ENCODE peak calls at places on chromosome 1, in ten cellular contexts. L, F, H, P, N, R, K, A, T and J are unnamed samples.

GRCh38 chr1:94236630-94237290 is 624 bp downstream of the ARHGAP29 start:
- DNase-seq in R (no peak), N (peak), A (no peak), H (no peak), F (peak), P (peak), L (peak), K (peak), T (no peak), J (peak)

GRCh38 chr1:209769956-209770355 is 14.1 kb downstream of the TRAF3IP3 start:
- DNase-seq in L (peak), H (no peak), A (no peak), P (no peak), K (no peak), R (peak), F (no peak), T (no peak), N (no peak), J (peak)

GRCh38 chr1:198935371-198935921 is 296.6 kb downstream of the PTPRC start:
- DNase-seq in N (peak), K (peak), A (peak), F (peak), R (peak), P (peak), H (no peak), T (peak), L (peak), J (peak)

GRCh38 chr1:84297546-84298244 is 3.8 kb upstream of the SAMD13 start:
- DNase-seq in H (no peak), F (no peak), P (no peak), L (no peak), R (no peak), T (no peak), A (no peak), K (no peak), N (no peak), J (no peak)

GRCh38 chr1:81703352-81703735 is 97.4 kb upstream of the ADGRL2 start:
- DNase-seq in P (no peak), H (no peak), K (no peak), R (peak), T (no peak), A (no peak), L (peak), N (no peak), F (no peak), J (peak)

GRCh38 chr1:213067366-213067765 is 16.3 kb downstream of the RPS6KC1 start:
- DNase-seq in T (no peak), L (no peak), R (no peak), F (no peak), H (no peak), N (no peak), P (no peak), K (no peak), A (no peak), J (peak)

GRCh38 chr1:225493591-225494246 is 65.9 kb upstream of the LBR start:
- DNase-seq in R (no peak), A (no peak), L (no peak), H (no peak), T (no peak), F (no peak), K (no peak), N (no peak), P (no peak), J (no peak)

GRCh38 chr1:226608699-226609505 is 60.3 kb downstream of the STUM start:
- DNase-seq in A (no peak), T (peak), L (peak), P (peak), N (peak), K (peak), F (peak), R (peak), H (no peak), J (peak)

GRCh38 chr1:64861611-64862010 is 104.7 kb downstream of the JAK1 start:
- DNase-seq in K (peak), F (no peak), H (no peak), P (peak), N (no peak), L (peak), A (no peak), R (no peak), T (peak), J (peak)

GRCh38 chr1:223473576-223474344 is 80.5 kb downstream of the CCDC185 start:
- DNase-seq in F (no peak), P (no peak), K (no peak), A (no peak), H (no peak), N (no peak), R (no peak), T (no peak), L (no peak), J (no peak)

GRCh38 chr1:237045278-237046016 is 3.5 kb downstream of the RYR2 start:
- DNase-seq in K (no peak), T (no peak), R (no peak), F (no peak), H (no peak), A (no peak), P (peak), N (no peak), L (no peak), J (no peak)

GRCh38 chr1:110440877-110441276 is 10.1 kb upstream of the PROK1 start:
- DNase-seq in N (no peak), F (peak), T (peak), L (no peak), R (no peak), H (no peak), P (no peak), K (no peak), A (peak), J (peak)

GRCh38 chr1:246647113-246647512 is 77.1 kb upstream of the SCCPDH start:
- DNase-seq in L (peak), K (no peak), P (peak), T (peak), N (peak), A (no peak), F (peak), H (no peak), R (no peak), J (peak)

GRCh38 chr1:18263547-18264130 is 156.0 kb downstream of the IGSF21 start:
- DNase-seq in A (no peak), H (no peak), T (no peak), L (no peak), P (no peak), K (no peak), R (no peak), F (no peak), N (no peak), J (no peak)

GRCh38 chr1:39671433-39671792 is 494 bp downstream of the NT5C1A start:
- DNase-seq in T (peak), F (peak), K (no peak), H (no peak), L (no peak), P (peak), R (no peak), N (no peak), A (no peak), J (no peak)

GRCh38 chr1:156471496-156472490 is 28.8 kb downstream of the MEF2D start:
- DNase-seq in K (peak), N (peak), F (peak), H (no peak), T (peak), R (no peak), P (no peak), L (no peak), A (no peak), J (peak)

GRCh38 chr1:157073944-157074685 is 25.5 kb downstream of the ETV3L start:
- DNase-seq in P (peak), A (peak), N (peak), H (peak), K (peak), L (peak), R (peak), F (peak), T (peak), J (peak)

GRCh38 chr1:161092621-161093028 is 3.3 kb upstream of the NECTIN4 start:
- DNase-seq in F (no peak), T (no peak), H (no peak), A (no peak), P (no peak), K (no peak), R (no peak), N (no peak), L (no peak), J (no peak)

GRCh38 chr1:110768595-110768994 is 93.9 kb upstream of the KCNA3 start:
- DNase-seq in A (no peak), H (no peak), F (no peak), N (no peak), R (no peak), L (no peak), P (no peak), T (no peak), K (no peak), J (no peak)

GRCh38 chr1:221778125-221778524 is 36.2 kb upstream of the DUSP10 start:
- DNase-seq in N (no peak), L (no peak), T (no peak), P (no peak), A (no peak), F (no peak), K (no peak), H (no peak), R (no peak), J (no peak)

GRCh38 chr1:211472724-211473123 is 19.2 kb downstream of the RD3 start:
- DNase-seq in R (no peak), P (no peak), H (no peak), N (no peak), L (no peak), F (no peak), A (no peak), K (no peak), T (no peak), J (no peak)

GRCh38 chr1:208026880-208027438 is 116.0 kb upstream of the CD34 start:
- DNase-seq in F (no peak), R (no peak), P (no peak), H (no peak), K (no peak), N (no peak), A (no peak), L (no peak), T (no peak), J (no peak)

GRCh38 chr1:192581131-192581927 is 5.8 kb downstream of the RGS1 start:
- DNase-seq in P (no peak), K (no peak), L (no peak), A (no peak), R (no peak), F (no peak), T (no peak), N (no peak), H (no peak), J (no peak)

GRCh38 chr1:192580351-192580962 is 4.9 kb downstream of the RGS1 start:
- DNase-seq in T (no peak), N (no peak), P (peak), H (no peak), F (no peak), A (peak), K (no peak), L (peak), R (peak), J (peak)

GRCh38 chr1:192578144-192578909 is 2.8 kb downstream of the RGS1 start:
- DNase-seq in R (no peak), H (no peak), P (no peak), F (no peak), N (no peak), T (no peak), L (no peak), K (no peak), A (no peak), J (no peak)

GRCh38 chr1:192577145-192578140 is 1.9 kb downstream of the RGS1 start:
- DNase-seq in A (no peak), N (no peak), F (no peak), K (no peak), P (no peak), H (no peak), R (no peak), T (no peak), L (no peak), J (no peak)

GRCh38 chr1:192579319-192579738 is 3.8 kb downstream of the RGS1 start:
- DNase-seq in F (no peak), H (no peak), T (no peak), R (no peak), L (peak), N (no peak), A (peak), K (no peak), P (no peak), J (peak)
- H3K4me3 ChIP-seq in F (no peak), H (peak), T (no peak), R (no peak), L (no peak), N (peak), A (no peak), K (no peak), P (no peak), J (no peak)

GRCh38 chr1:117631361-117631760 is 25.5 kb downstream of the TENT5C start:
- DNase-seq in L (no peak), P (peak), A (no peak), H (no peak), R (no peak), N (no peak), F (no peak), T (no peak), K (no peak), J (no peak)
- TF ChIP-seq CTCF in L (no peak), P (no peak), A (no peak), H (no peak), R (no peak), N (no peak), F (no peak), T (no peak), K (no peak), J (no peak)

GRCh38 chr1:8421721-8422120 is 103.8 kb downstream of the SLC45A1 start:
- DNase-seq in T (no peak), P (no peak), R (no peak), H (no peak), F (peak), N (peak), A (no peak), L (peak), K (no peak), J (peak)

GRCh38 chr1:8420318-8420717 is 102.4 kb downstream of the SLC45A1 start:
- DNase-seq in H (no peak), F (no peak), T (no peak), N (no peak), R (no peak), A (no peak), L (no peak), K (no peak), P (no peak), J (no peak)

GRCh38 chr1:8419172-8419571 is 101.3 kb downstream of the SLC45A1 start:
- DNase-seq in A (no peak), L (peak), R (no peak), K (no peak), F (no peak), H (no peak), N (no peak), T (no peak), P (no peak), J (peak)

GRCh38 chr1:8418301-8418700 is 100.4 kb downstream of the SLC45A1 start:
- DNase-seq in N (no peak), T (no peak), L (no peak), A (no peak), F (peak), R (no peak), H (no peak), P (no peak), K (no peak), J (no peak)

GRCh38 chr1:8419861-8420260 is 101.9 kb downstream of the SLC45A1 start:
- DNase-seq in F (peak), K (no peak), L (no peak), T (no peak), P (no peak), H (no peak), A (no peak), N (no peak), R (no peak), J (no peak)
- H3K4me3 ChIP-seq in F (peak), K (peak), L (no peak), T (no peak), P (no peak), H (peak), A (no peak), N (peak), R (no peak), J (no peak)

DNA sequence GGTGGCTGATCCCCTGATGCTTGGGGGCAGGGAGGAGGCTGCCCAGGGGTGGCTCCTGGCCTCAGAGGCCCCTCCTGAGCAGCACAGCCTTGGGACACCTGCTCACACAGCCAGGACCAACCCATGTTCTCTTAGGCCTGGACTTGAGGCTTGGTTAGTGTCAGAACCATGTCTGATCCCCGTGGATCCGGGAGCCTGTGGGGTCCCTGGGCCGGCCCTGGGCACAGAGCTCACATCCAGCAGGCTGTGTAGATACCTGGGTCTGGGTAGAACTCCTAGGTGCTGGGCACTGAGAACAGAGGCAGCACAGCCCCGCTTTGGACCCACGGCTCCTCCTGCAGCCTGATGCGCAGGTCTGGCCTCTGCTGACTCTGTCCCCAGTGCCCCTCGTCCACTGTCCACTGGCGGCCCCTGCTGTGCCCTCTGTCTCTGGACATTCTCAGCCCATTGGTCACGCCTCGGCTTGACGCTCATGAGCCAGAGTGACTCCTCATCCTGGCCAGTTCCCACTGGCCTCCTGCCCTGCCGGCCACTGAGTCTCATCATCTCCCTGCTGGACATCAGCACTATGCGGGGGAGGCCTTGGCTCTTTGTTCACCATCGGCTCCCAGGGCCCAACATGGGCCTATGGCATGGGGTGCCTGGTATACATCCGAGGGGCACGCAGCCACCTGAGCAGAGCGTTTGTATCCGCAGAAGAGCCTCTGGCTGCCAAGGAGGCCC is 70.2 kb downstream of the TRIM11 start:
- DNase-seq in A (no peak), H (no peak), R (no peak), F (peak), P (no peak), N (peak), T (no peak), K (no peak), L (no peak), J (peak)
- TF ChIP-seq CTCF in A (no peak), H (no peak), R (no peak), F (no peak), P (no peak), N (no peak), T (no peak), K (no peak), L (no peak), J (no peak)

DNA sequence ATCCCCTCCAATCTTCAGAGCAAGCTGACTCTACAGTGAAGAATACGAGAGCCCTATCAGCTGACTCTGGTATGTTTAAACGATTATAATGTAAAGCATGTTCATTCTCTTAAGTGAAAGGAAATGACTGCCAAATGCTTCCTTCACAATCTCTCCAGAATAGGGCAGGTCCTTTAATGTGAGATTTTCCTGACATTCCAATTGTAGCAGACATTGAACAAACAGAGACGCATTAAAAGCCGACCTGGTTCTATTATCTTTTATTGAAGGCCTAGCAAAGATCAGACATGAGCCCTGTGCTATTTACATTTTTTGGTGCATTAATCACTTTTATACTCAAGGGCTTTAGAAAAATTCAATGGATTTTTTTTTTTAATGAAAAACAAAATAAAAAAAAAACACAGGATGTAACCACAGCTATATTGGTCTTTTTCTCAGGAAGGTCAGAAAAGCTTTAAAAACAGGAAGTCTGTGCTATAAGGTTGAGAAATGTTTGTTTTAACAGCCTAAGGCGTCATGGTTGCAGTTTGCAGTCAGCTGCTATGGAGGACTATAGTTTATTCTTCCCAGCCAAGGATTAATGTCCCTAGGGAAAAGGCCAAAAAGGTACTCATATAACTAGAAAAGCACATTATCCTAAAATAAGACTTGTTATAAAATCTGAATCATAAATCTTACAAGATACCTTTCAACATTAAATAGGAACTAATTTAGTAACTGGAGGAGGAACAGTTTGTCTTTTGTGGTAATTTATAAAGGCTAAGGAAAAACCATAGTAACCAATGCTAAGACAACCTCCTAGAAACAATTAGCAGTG is 104.8 kb downstream of the RERE start:
- DNase-seq in N (no peak), L (peak), H (no peak), F (no peak), R (peak), P (peak), A (no peak), K (no peak), T (no peak), J (peak)
- H3K4me3 ChIP-seq in N (no peak), L (no peak), H (peak), F (no peak), R (no peak), P (no peak), A (no peak), K (no peak), T (no peak), J (peak)

GRCh38 chr1:68057050-68057449 is 6.6 kb upstream of the DIRAS3 start:
- DNase-seq in R (no peak), L (no peak), T (no peak), N (no peak), F (no peak), H (no peak), A (no peak), K (no peak), P (no peak), J (no peak)

GRCh38 chr1:68057564-68057963 is 7.1 kb upstream of the DIRAS3 start:
- DNase-seq in P (no peak), H (no peak), T (no peak), N (no peak), L (no peak), F (no peak), A (no peak), R (no peak), K (no peak), J (no peak)
- TF ChIP-seq CTCF in P (no peak), H (no peak), T (no peak), N (no peak), L (no peak), F (no peak), A (peak), R (no peak), K (no peak), J (no peak)

GRCh38 chr1:196494766-196495165 is 113.5 kb downstream of the KCNT2 start:
- DNase-seq in T (no peak), L (no peak), F (no peak), P (no peak), A (no peak), N (no peak), H (no peak), K (no peak), R (no peak), J (no peak)

GRCh38 chr1:196497824-196498223 is 110.4 kb downstream of the KCNT2 start:
- DNase-seq in H (no peak), K (no peak), R (no peak), N (no peak), L (no peak), F (no peak), P (no peak), T (no peak), A (no peak), J (no peak)

GRCh38 chr1:196493881-196494280 is 114.4 kb downstream of the KCNT2 start:
- DNase-seq in N (no peak), T (no peak), L (no peak), H (no peak), P (no peak), K (no peak), F (no peak), A (no peak), R (no peak), J (no peak)
- H3K4me3 ChIP-seq in N (no peak), T (no peak), L (no peak), H (no peak), P (no peak), K (no peak), F (no peak), A (no peak), R (no peak), J (no peak)

DNA sequence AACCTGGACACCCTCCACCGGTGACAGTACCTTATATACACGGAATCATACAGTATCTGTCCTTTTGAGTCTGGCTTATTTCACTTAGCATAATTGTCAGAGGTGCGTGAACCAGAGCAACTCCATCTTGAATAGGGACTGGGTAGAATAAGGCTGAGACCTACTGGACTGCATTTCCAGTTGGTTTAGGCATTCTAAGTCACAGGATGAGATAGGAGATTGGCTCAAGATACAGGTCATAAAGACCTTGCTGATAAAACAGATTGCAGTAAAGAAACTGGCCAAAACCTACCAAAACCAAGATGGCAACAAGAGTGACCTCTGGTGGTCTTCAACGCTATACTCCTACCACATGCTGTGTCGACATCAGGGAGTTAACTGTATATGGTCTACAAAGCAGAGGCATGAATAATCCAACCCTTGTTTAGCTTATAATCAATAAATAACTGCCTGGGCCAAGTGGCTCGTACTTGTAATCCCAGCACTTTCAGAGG is 1.4 kb upstream of the FDPS start:
- DNase-seq in N (no peak), R (peak), K (no peak), P (peak), A (no peak), F (no peak), H (no peak), T (peak), L (peak), J (peak)
- TF ChIP-seq CTCF in N (no peak), R (peak), K (no peak), P (peak), A (peak), F (no peak), H (no peak), T (peak), L (peak), J (peak)